ENCODE peak calls at places on chromosomes 1 and 21, in six cellular contexts. One of them, this sample, is unnamed.

GRCh38 chr1:40958210-40958609 is 21.3 kb upstream of the CTPS1 start:
- DNase-seq in astrocyte of the hippocampus: no peak
- DNase-seq in NCI-H2107: no peak
- DNase-seq in CD4-positive, alpha-beta memory T cell: no peak
- DNase-seq in Daoy: no peak
- DNase-seq in CD4-positive, alpha-beta T cell: no peak
- DNase-seq in this sample: no peak

GRCh38 chr1:2180297-2181245 is 14.0 kb downstream of the FAAP20 start:
- DNase-seq in CD4-positive, alpha-beta memory T cell: no peak
- DNase-seq in Daoy: peak
- DNase-seq in astrocyte of the hippocampus: no peak
- DNase-seq in CD4-positive, alpha-beta T cell: no peak
- DNase-seq in NCI-H2107: no peak
- DNase-seq in this sample: no peak

GRCh38 chr1:65489481-65489880 is 69.0 kb downstream of the LEPR start:
- DNase-seq in NCI-H2107: no peak
- DNase-seq in astrocyte of the hippocampus: no peak
- DNase-seq in CD4-positive, alpha-beta T cell: no peak
- DNase-seq in Daoy: no peak
- DNase-seq in CD4-positive, alpha-beta memory T cell: no peak
- DNase-seq in this sample: no peak

GRCh38 chr21:42061866-42062542 is 9.1 kb upstream of the UMODL1 start:
- DNase-seq in CD4-positive, alpha-beta T cell: peak
- DNase-seq in NCI-H2107: peak
- DNase-seq in Daoy: no peak
- DNase-seq in astrocyte of the hippocampus: no peak
- DNase-seq in CD4-positive, alpha-beta memory T cell: peak
- DNase-seq in this sample: peak

GRCh38 chr21:44630440-44630839 is 3.5 kb downstream of the KRTAP10-9 start:
- DNase-seq in Daoy: no peak
- DNase-seq in CD4-positive, alpha-beta T cell: no peak
- DNase-seq in CD4-positive, alpha-beta memory T cell: no peak
- DNase-seq in NCI-H2107: no peak
- DNase-seq in astrocyte of the hippocampus: no peak
- DNase-seq in this sample: no peak

GRCh38 chr21:42081931-42082381 is 10.8 kb downstream of the UMODL1 start:
- DNase-seq in Daoy: peak
- DNase-seq in CD4-positive, alpha-beta T cell: no peak
- DNase-seq in CD4-positive, alpha-beta memory T cell: no peak
- DNase-seq in astrocyte of the hippocampus: peak
- DNase-seq in NCI-H2107: no peak
- DNase-seq in this sample: no peak

GRCh38 chr1:155064109-155064812 is 721 bp downstream of the EFNA4 start:
- DNase-seq in CD4-positive, alpha-beta memory T cell: peak
- DNase-seq in astrocyte of the hippocampus: peak
- DNase-seq in NCI-H2107: no peak
- DNase-seq in CD4-positive, alpha-beta T cell: no peak
- DNase-seq in Daoy: peak
- DNase-seq in this sample: peak

GRCh38 chr1:244395965-244396364 is 55.7 kb downstream of the ADSS2 start:
- DNase-seq in astrocyte of the hippocampus: no peak
- DNase-seq in CD4-positive, alpha-beta memory T cell: no peak
- DNase-seq in Daoy: no peak
- DNase-seq in NCI-H2107: no peak
- DNase-seq in CD4-positive, alpha-beta T cell: no peak
- DNase-seq in this sample: no peak

GRCh38 chr21:41945982-41946381 is 7.8 kb downstream of the C2CD2 start:
- DNase-seq in astrocyte of the hippocampus: no peak
- DNase-seq in NCI-H2107: no peak
- DNase-seq in Daoy: no peak
- DNase-seq in CD4-positive, alpha-beta T cell: no peak
- DNase-seq in CD4-positive, alpha-beta memory T cell: no peak
- DNase-seq in this sample: no peak

GRCh38 chr1:53740621-53741105 is 1.7 kb upstream of the GLIS1 start:
- DNase-seq in CD4-positive, alpha-beta T cell: no peak
- DNase-seq in Daoy: peak
- DNase-seq in astrocyte of the hippocampus: peak
- DNase-seq in CD4-positive, alpha-beta memory T cell: no peak
- DNase-seq in NCI-H2107: no peak
- DNase-seq in this sample: no peak

GRCh38 chr1:86993269-86993985 is 79.0 kb downstream of the HS2ST1 start:
- DNase-seq in CD4-positive, alpha-beta memory T cell: no peak
- DNase-seq in Daoy: no peak
- DNase-seq in CD4-positive, alpha-beta T cell: no peak
- DNase-seq in NCI-H2107: no peak
- DNase-seq in astrocyte of the hippocampus: no peak
- DNase-seq in this sample: no peak

GRCh38 chr1:64133036-64133435 is 70.4 kb upstream of the UBE2U start:
- DNase-seq in CD4-positive, alpha-beta T cell: no peak
- DNase-seq in NCI-H2107: no peak
- DNase-seq in CD4-positive, alpha-beta memory T cell: no peak
- DNase-seq in astrocyte of the hippocampus: peak
- DNase-seq in Daoy: peak
- DNase-seq in this sample: no peak

GRCh38 chr1:47582891-47583608 is 145.2 kb downstream of the FOXD2 start:
- DNase-seq in Daoy: peak
- DNase-seq in CD4-positive, alpha-beta memory T cell: no peak
- DNase-seq in astrocyte of the hippocampus: no peak
- DNase-seq in NCI-H2107: no peak
- DNase-seq in CD4-positive, alpha-beta T cell: no peak
- DNase-seq in this sample: no peak

GRCh38 chr1:56709269-56709880 is 64.3 kb downstream of the PRKAA2 start:
- DNase-seq in Daoy: peak
- DNase-seq in NCI-H2107: peak
- DNase-seq in CD4-positive, alpha-beta memory T cell: no peak
- DNase-seq in CD4-positive, alpha-beta T cell: no peak
- DNase-seq in astrocyte of the hippocampus: peak
- DNase-seq in this sample: no peak